ENCODE peak calls at places on chromosomes 1 and 21, in four cellular contexts. H, A, I and T are unnamed samples.

GRCh38 chr1:179867493-179868330 is 9.9 kb downstream of the TOR1AIP2 start:
- DNase-seq in H (peak; percentile 28), I (no peak), A (no peak), T (no peak)

GRCh38 chr1:81377406-81377805 is 423.3 kb upstream of the ADGRL2 start:
- DNase-seq in A (no peak), H (no peak), I (peak; percentile 23), T (no peak)

GRCh38 chr1:52472384-52472783 is 68.0 kb downstream of the PRPF38A start:
- DNase-seq in A (no peak), I (no peak), H (no peak), T (no peak)

GRCh38 chr1:155801149-155801548 is 55.9 kb downstream of the GON4L start:
- DNase-seq in I (no peak), H (peak; percentile 15), A (no peak), T (no peak)

GRCh38 chr21:37430184-37430821 is 63.7 kb downstream of the DYRK1A start:
- DNase-seq in I (peak; percentile 63), H (no peak), A (no peak), T (no peak)

GRCh38 chr1:4020411-4020810 is 120.3 kb upstream of the C1orf174 start:
- DNase-seq in H (no peak), A (no peak), I (no peak), T (no peak)

GRCh38 chr1:15756143-15757015 is 2.2 kb upstream of the FBLIM1 start:
- DNase-seq in A (peak; percentile 89), I (no peak), H (no peak), T (no peak)

GRCh38 chr1:166354411-166354810 is 187.6 kb upstream of the FAM78B start:
- DNase-seq in H (no peak), I (no peak), A (no peak), T (no peak)

GRCh38 chr1:94160811-94161210 is 39.9 kb upstream of the ABCA4 start:
- DNase-seq in H (peak; percentile 38), A (no peak), I (no peak), T (no peak)

GRCh38 chr1:239056940-239057339 is 329.4 kb upstream of the CHRM3 start:
- DNase-seq in H (no peak), A (no peak), I (peak; percentile 37), T (no peak)

GRCh38 chr21:41899431-41900202 is 20.5 kb upstream of the PRDM15 start:
- DNase-seq in H (no peak), A (no peak), I (no peak), T (no peak)

GRCh38 chr1:225427249-225428065 is at the start of gene LBR:
- DNase-seq in I (no peak), H (peak; percentile 23), A (peak; percentile 91), T (no peak)

GRCh38 chr1:153750026-153750995 is 22.5 kb downstream of the INTS3 start:
- DNase-seq in I (peak; percentile 49), A (no peak), H (no peak), T (no peak)

GRCh38 chr1:216961516-216961915 is 238.3 kb upstream of the ESRRG start:
- DNase-seq in A (no peak), H (no peak), I (peak; percentile 1), T (no peak)

GRCh38 chr1:248343451-248343850 is 5.1 kb upstream of the OR14C36 start:
- DNase-seq in A (no peak), I (no peak), H (no peak), T (no peak)

GRCh38 chr21:43911015-43911934 is 46.3 kb downstream of the AGPAT3 start:
- DNase-seq in H (no peak), I (no peak), A (no peak), T (no peak)

GRCh38 chr1:75614455-75615379 is 3.8 kb upstream of the SLC44A5 start:
- DNase-seq in A (peak; percentile 86), H (no peak), I (no peak), T (no peak)

GRCh38 chr1:116855788-116856187 is 53.9 kb upstream of the PTGFRN start:
- DNase-seq in A (no peak), I (no peak), H (peak; percentile 82), T (no peak)

GRCh38 chr1:23394664-23395063 is 25.0 kb upstream of the ZNF436 start:
- DNase-seq in H (peak; percentile 72), I (no peak), A (peak; percentile 97), T (no peak)

GRCh38 chr1:173341307-173341706 is 134.2 kb upstream of the TNFSF4 start:
- DNase-seq in H (peak; percentile 67), A (no peak), I (no peak), T (no peak)

GRCh38 chr1:226054519-226055327 is 7.8 kb upstream of the H3-3A start:
- DNase-seq in A (no peak), I (no peak), H (no peak), T (no peak)

DNA sequence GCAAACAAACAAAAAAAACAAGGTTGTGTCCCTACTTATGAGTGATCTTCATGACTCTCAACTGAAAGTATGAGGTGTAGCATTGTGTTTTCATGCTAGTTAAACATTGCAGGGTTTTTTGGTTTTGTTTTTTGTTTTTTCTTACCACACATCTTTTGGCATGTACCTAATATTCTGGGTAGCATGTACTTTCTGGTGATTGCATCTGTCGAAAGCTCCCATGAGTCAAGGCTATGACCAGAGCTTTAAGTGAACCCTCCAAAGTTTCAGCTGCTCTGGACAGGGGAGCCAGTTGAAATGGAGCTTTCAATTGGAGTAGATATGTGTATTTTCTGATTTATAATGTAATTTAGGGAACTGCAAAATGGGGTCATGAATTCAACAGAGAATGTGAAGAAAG is 115.5 kb downstream of the KCNK2 start:
- DNase-seq in H (no peak), I (no peak), A (no peak), T (no peak)
- H3K4me3 ChIP-seq in H (no peak overlapping the region), I (no peak overlapping the region), A (no peak overlapping the region), T (no peak overlapping the region)

GRCh38 chr1:8476021-8476420 is 158.1 kb downstream of the SLC45A1 start:
- DNase-seq in H (no peak), I (no peak), A (no peak), T (no peak)
- TF ChIP-seq CTCF in H (no peak), I (no peak), A (no peak), T (no peak)

GRCh38 chr1:24459551-24460266 is 42.9 kb upstream of the RCAN3 start:
- DNase-seq in A (no peak), I (no peak), H (no peak), T (no peak)
- H3K4me3 ChIP-seq in A (no peak overlapping the region), I (no peak overlapping the region), H (no peak overlapping the region), T (no peak overlapping the region)

GRCh38 chr1:246608616-246609376 is 42.5 kb downstream of the CNST start:
- DNase-seq in A (peak; percentile 92), H (peak; percentile 96), I (peak; percentile 100), T (peak; percentile 96)
- TF ChIP-seq CTCF in A (no peak), H (peak; percentile 15), I (peak; percentile 45), T (no peak)

DNA sequence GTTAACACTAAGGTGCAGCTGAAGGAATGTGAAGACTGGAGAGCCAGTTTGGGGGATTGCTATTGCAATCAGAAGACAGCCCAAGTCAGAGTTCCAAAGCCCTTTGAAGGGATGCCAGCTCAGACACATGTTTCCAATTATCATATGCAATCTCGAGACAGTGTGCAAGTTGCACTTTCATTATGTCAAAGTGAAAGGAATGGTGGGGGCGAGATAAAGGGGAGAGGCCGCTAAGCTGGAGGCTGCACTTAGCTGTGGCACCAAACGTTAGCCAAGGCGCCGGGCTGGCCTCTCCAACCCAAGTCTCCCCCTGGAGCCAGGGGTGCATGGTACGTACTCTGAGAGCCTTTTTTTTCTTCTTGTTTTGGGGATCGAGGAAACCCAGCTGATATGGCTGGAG is 58.0 kb downstream of the NGF start:
- DNase-seq in A (no peak), I (no peak), H (peak; percentile 91), T (no peak)
- H3K4me3 ChIP-seq in A (no peak overlapping the region), I (no peak overlapping the region), H (peak overlapping the region; percentile 35), T (no peak overlapping the region)

GRCh38 chr1:12196641-12197482 is 30.1 kb downstream of the TNFRSF1B start:
- DNase-seq in H (no peak), A (no peak), I (no peak), T (no peak)
- TF ChIP-seq CTCF in H (no peak), A (no peak), I (no peak), T (no peak)

DNA sequence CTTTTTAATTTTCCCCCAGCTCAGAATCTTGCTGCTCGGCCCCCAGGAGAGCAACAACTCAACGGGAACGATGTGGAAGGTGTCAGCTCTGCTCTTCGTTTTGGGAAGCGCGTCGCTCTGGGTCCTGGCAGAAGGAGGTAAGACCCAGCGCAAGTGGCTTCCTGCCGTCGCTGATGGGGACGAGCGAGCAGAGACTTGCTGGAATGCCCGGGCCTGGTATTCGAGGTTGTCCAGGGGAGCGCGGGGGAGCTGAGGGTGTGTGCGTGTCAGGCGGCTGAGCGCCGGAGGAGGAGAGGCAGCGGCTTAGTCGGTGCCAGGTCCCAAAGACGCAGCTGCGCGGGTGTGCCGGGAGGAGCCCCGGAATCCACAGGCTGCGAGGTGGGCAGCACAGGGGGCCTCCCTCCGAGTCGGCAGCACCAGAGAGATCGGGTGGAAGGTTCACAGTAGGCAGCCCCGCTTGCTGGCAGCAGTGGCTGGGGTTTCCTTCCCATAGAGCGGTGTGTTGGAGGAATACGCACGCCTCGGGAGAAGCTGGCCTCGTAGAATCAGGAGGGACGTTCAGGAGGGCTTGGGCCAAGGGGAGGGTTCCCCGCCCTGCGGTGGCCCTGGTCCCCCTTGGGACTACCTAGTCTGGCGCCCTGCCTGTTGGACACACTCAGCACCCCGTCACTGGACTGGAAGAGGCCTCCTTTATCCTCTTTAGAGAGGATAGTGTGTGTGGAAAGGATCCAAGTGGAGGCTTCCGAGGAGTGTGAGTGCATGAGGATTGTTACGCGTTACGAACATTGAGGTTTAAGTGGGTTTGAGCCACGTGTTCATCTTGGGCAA is 546 bp downstream of the PDPN start:
- DNase-seq in A (peak; percentile 92), H (no peak), I (no peak), T (no peak)
- H3K4me3 ChIP-seq in A (peak overlapping the region; percentile 35), H (peak overlapping the region; percentile 41), I (no peak overlapping the region), T (no peak overlapping the region)

DNA sequence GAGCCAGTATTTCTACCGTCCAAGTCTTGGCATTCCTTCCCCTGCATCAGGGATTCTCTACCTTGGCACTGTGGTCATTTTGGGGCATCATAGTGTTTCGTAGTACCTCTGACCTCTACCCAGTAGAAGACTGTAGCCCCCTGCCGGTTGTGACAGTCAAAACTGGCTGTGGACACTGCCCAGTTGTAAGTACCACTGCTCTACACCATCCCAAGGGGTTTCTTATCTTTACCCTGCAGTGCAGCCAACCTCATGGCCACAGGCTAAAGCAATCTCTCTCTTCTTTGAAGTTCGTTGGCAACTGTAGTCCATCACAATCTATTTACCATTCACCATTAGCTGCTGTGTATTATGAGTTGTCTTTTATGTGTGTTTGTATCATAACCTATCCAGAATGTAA is 29.3 kb upstream of the ERO1B start:
- DNase-seq in H (no peak), I (no peak), A (peak; percentile 18), T (no peak)
- TF ChIP-seq CTCF in H (no peak), I (no peak), A (no peak), T (no peak)

GRCh38 chr1:181128592-181129497 is 40.3 kb downstream of the IER5 start:
- DNase-seq in H (no peak), I (no peak), A (no peak), T (no peak)
- H3K4me3 ChIP-seq in H (no peak overlapping the region), I (no peak overlapping the region), A (no peak overlapping the region), T (no peak overlapping the region)